ENCODE peak calls at places on chromosomes 1 and 21, in seven cellular contexts. Z is lower leg skin, G is mucosa of gallbladder, N is NCI-H510A, U is GDM1, M is foreskin melanocyte, V is ovary. H is an unnamed sample.

GRCh38 chr1:14259191-14259757 is 339.2 kb upstream of the KAZN start:
- DNase-seq in Z (peak; percentile 96), G (peak; percentile 84), N (no peak), U (no peak), M (no peak), V (peak; percentile 85), H (no peak)

GRCh38 chr1:206971029-206971655 is 882 bp upstream of the FCAMR start:
- DNase-seq in Z (peak; percentile 6), G (no peak), N (no peak), U (no peak), M (no peak), V (no peak), H (no peak)

GRCh38 chr1:192967901-192968300 is 91.3 kb downstream of the UCHL5 start:
- DNase-seq in Z (no peak), G (no peak), N (no peak), U (no peak), M (no peak), V (no peak), H (no peak)

GRCh38 chr1:65407875-65408274 is 12.6 kb upstream of the LEPR start:
- DNase-seq in Z (no peak), G (no peak), N (no peak), U (no peak), M (no peak), V (no peak), H (no peak)

GRCh38 chr1:204104331-204105222 is 31.7 kb downstream of the SOX13 start:
- DNase-seq in Z (no peak), G (peak; percentile 55), N (no peak), U (no peak), M (peak; percentile 90), V (no peak), H (peak; percentile 59)

GRCh38 chr1:87888456-87888855 is 559.8 kb downstream of the LMO4 start:
- DNase-seq in Z (no peak), G (no peak), N (no peak), U (no peak), M (no peak), V (no peak), H (no peak)

GRCh38 chr1:82225407-82226197 is 424.9 kb downstream of the ADGRL2 start:
- DNase-seq in Z (no peak), G (no peak), N (no peak), U (no peak), M (peak; percentile 49), V (no peak), H (no peak)

GRCh38 chr1:15950763-15951295 is 25.1 kb downstream of the ZBTB17 start:
- DNase-seq in Z (peak; percentile 91), G (no peak), N (no peak), U (peak; percentile 6), M (no peak), V (peak; percentile 68), H (no peak)

GRCh38 chr1:3721955-3722465 is 30.2 kb upstream of the CCDC27 start:
- DNase-seq in Z (no peak), G (no peak), N (no peak), U (no peak), M (no peak), V (no peak), H (no peak)

GRCh38 chr1:210696709-210697108 is 368.0 kb downstream of the HHAT start:
- DNase-seq in Z (no peak), G (no peak), N (no peak), U (no peak), M (no peak), V (no peak), H (no peak)

GRCh38 chr1:235946570-235946981 is 79.9 kb upstream of the LYST start:
- DNase-seq in Z (no peak), G (no peak), N (no peak), U (no peak), M (peak; percentile 39), V (no peak), H (no peak)

GRCh38 chr1:42949312-42950145 is 9.1 kb downstream of the SLC2A1 start:
- DNase-seq in Z (no peak), G (no peak), N (no peak), U (no peak), M (no peak), V (no peak), H (no peak)

GRCh38 chr1:183030053-183030452 is 6.8 kb downstream of the LAMC1 start:
- DNase-seq in Z (no peak), G (no peak), N (peak; percentile 53), U (no peak), M (no peak), V (no peak), H (no peak)

GRCh38 chr1:201819346-201819745 is 9.6 kb upstream of the IPO9 start:
- DNase-seq in Z (no peak), G (no peak), N (no peak), U (no peak), M (no peak), V (no peak), H (no peak)

GRCh38 chr1:80846966-80847365 is 953.8 kb upstream of the ADGRL2 start:
- DNase-seq in Z (no peak), G (no peak), N (no peak), U (no peak), M (no peak), V (no peak), H (no peak)

GRCh38 chr1:175750366-175751111 is 7.1 kb upstream of the TNR start:
- DNase-seq in Z (peak; percentile 62), G (no peak), N (no peak), U (no peak), M (no peak), V (no peak), H (no peak)

GRCh38 chr1:36486436-36487335 is 4.0 kb upstream of the CSF3R start:
- DNase-seq in Z (no peak), G (peak; percentile 88), N (peak; percentile 98), U (peak; percentile 53), M (no peak), V (no peak), H (no peak)

GRCh38 chr1:92043621-92044020 is 13.8 kb downstream of the EPHX4 start:
- DNase-seq in Z (no peak), G (no peak), N (no peak), U (no peak), M (no peak), V (no peak), H (no peak)

GRCh38 chr1:201656670-201657032 is 117.7 kb downstream of the NAV1 start:
- DNase-seq in Z (no peak), G (no peak), N (no peak), U (no peak), M (no peak), V (no peak), H (no peak)

GRCh38 chr1:228898582-228898992 is 163.3 kb downstream of the RHOU start:
- DNase-seq in Z (no peak), G (no peak), N (no peak), U (peak; percentile 78), M (no peak), V (no peak), H (peak; percentile 24)

GRCh38 chr1:81407463-81407862 is 393.3 kb upstream of the ADGRL2 start:
- DNase-seq in Z (no peak), G (no peak), N (no peak), U (no peak), M (no peak), V (no peak), H (no peak)

GRCh38 chr1:13764933-13765332 is 64.9 kb downstream of the PRDM2 start:
- DNase-seq in Z (no peak), G (no peak), N (no peak), U (no peak), M (no peak), V (no peak), H (no peak)

GRCh38 chr21:34886554-34887385 is 162.3 kb downstream of the RUNX1 start:
- DNase-seq in Z (peak; percentile 90), G (no peak), N (no peak), U (no peak), M (no peak), V (peak; percentile 62), H (no peak)

GRCh38 chr1:107637101-107637500 is 327.9 kb downstream of the VAV3 start:
- DNase-seq in Z (no peak), G (no peak), N (no peak), U (no peak), M (no peak), V (no peak), H (no peak)

GRCh38 chr1:201595381-201595780 is 56.5 kb downstream of the NAV1 start:
- DNase-seq in Z (no peak), G (no peak), N (no peak), U (no peak), M (no peak), V (no peak), H (no peak)

GRCh38 chr21:27647401-27647800 is 680.5 kb upstream of the ADAMTS5 start:
- DNase-seq in Z (no peak), G (no peak), N (no peak), U (no peak), M (no peak), V (no peak), H (no peak)

GRCh38 chr1:152525080-152525641 is 10.9 kb downstream of the CRCT1 start:
- DNase-seq in Z (no peak), G (no peak), N (no peak), U (no peak), M (no peak), V (no peak), H (no peak)

GRCh38 chr1:158691907-158692306 is 5.4 kb upstream of the SPTA1 start:
- DNase-seq in Z (no peak), G (no peak), N (no peak), U (no peak), M (no peak), V (no peak), H (no peak)

GRCh38 chr1:112698366-112699310 is 8.3 kb downstream of the RHOC start:
- DNase-seq in Z (no peak), G (peak; percentile 92), N (peak; percentile 87), U (no peak), M (no peak), V (peak; percentile 58), H (no peak)

GRCh38 chr1:108663074-108663473 is 2.2 kb upstream of the HENMT1 start:
- DNase-seq in Z (no peak), G (no peak), N (no peak), U (no peak), M (no peak), V (no peak), H (no peak)

GRCh38 chr1:94022471-94023189 is 98.3 kb downstream of the ABCA4 start:
- DNase-seq in Z (no peak), G (no peak), N (peak; percentile 50), U (no peak), M (no peak), V (no peak), H (no peak)

GRCh38 chr1:1164701-1165451 is 8.8 kb upstream of the TTLL10 start:
- DNase-seq in Z (no peak), G (peak; percentile 58), N (peak; percentile 58), U (no peak), M (no peak), V (no peak), H (no peak)

GRCh38 chr1:168135982-168136708 is 585 bp downstream of the GPR161 start:
- DNase-seq in Z (no peak), G (no peak), N (no peak), U (no peak), M (no peak), V (peak; percentile 64), H (no peak)

GRCh38 chr1:76770979-76771378 is 96.3 kb upstream of the ST6GALNAC5 start:
- DNase-seq in Z (no peak), G (no peak), N (no peak), U (no peak), M (no peak), V (no peak), H (no peak)

GRCh38 chr1:6012529-6013318 is 20.5 kb upstream of the NPHP4 start:
- DNase-seq in Z (no peak), G (no peak), N (no peak), U (no peak), M (no peak), V (no peak), H (no peak)

GRCh38 chr21:32423320-32423719 is 10.8 kb downstream of the EVA1C start:
- DNase-seq in Z (no peak), G (no peak), N (no peak), U (no peak), M (no peak), V (no peak), H (no peak)

GRCh38 chr1:20988030-20988825 is 188.5 kb downstream of the EIF4G3 start:
- DNase-seq in Z (no peak), G (no peak), N (no peak), U (no peak), M (no peak), V (no peak), H (no peak)

H was measured in CMK.